ENCODE peak calls at places on chromosomes 3 and 15, in eight cellular contexts. W is nephron progenitor cell, Z is upper lobe of right lung, G is GM13976, N is RWPE1, C is ascending aorta, F is PC-3, J is H9. S is an unnamed sample.

GRCh38 chr15:63943829-63944680 is 102.2 kb downstream of the DAPK2 start:
- DNase-seq in G (no peak), N (no peak), Z (no peak), W (no peak), F (no peak), J (peak; percentile 12), C (no peak), S (no peak)

GRCh38 chr3:177419904-177420601 is 222.8 kb upstream of the TBL1XR1 start:
- DNase-seq in W (no peak), C (no peak), J (no peak), Z (no peak), F (no peak), G (peak; percentile 58), N (no peak), S (no peak)

GRCh38 chr3:114506622-114507300 is 212.9 kb downstream of the TIGIT start:
- DNase-seq in G (no peak), F (peak; percentile 28), W (no peak), J (no peak), N (no peak), Z (no peak), C (no peak), S (no peak)

GRCh38 chr3:172103724-172104123 is 64.3 kb downstream of the FNDC3B start:
- DNase-seq in F (no peak), G (no peak), Z (no peak), J (no peak), N (peak; percentile 64), W (no peak), C (no peak), S (no peak)

GRCh38 chr3:136186330-136186729 is 9.8 kb downstream of the MSL2 start:
- DNase-seq in G (no peak), N (no peak), Z (no peak), W (no peak), F (peak; percentile 43), J (no peak), C (no peak), S (no peak)

GRCh38 chr3:111072016-111072891 is 638 bp downstream of the NECTIN3 start:
- DNase-seq in F (peak; percentile 26), W (peak; percentile 56), N (peak; percentile 18), J (peak; percentile 42), Z (peak; percentile 74), G (peak; percentile 36), C (no peak), S (no peak)

GRCh38 chr3:133659806-133660205 is 1.9 kb downstream of the TOPBP1 start:
- DNase-seq in N (no peak), C (no peak), Z (no peak), F (no peak), G (no peak), J (no peak), W (no peak), S (no peak)

GRCh38 chr15:45378149-45378912 is at the start of gene GATM:
- DNase-seq in Z (peak; percentile 83), J (peak; percentile 79), W (peak; percentile 79), F (peak; percentile 75), G (peak; percentile 95), C (peak; percentile 43), N (peak; percentile 82), S (peak; percentile 46)

GRCh38 chr3:6717026-6717943 is 143.6 kb upstream of the GRM7 start:
- DNase-seq in G (peak; percentile 31), F (no peak), Z (no peak), W (no peak), J (no peak), C (no peak), N (no peak), S (no peak)

GRCh38 chr3:156604064-156604641 is 49.2 kb upstream of the SSR3 start:
- DNase-seq in N (no peak), Z (no peak), F (no peak), G (no peak), C (no peak), J (no peak), W (no peak), S (no peak)

GRCh38 chr15:39084683-39085530 is 496.0 kb upstream of the THBS1 start:
- DNase-seq in N (no peak), Z (no peak), C (no peak), J (no peak), F (no peak), G (no peak), W (no peak), S (no peak)

GRCh38 chr3:47961815-47962606 is 54.2 kb downstream of the MAP4 start:
- DNase-seq in F (peak; percentile 14), J (no peak), G (no peak), C (no peak), N (peak; percentile 19), W (no peak), Z (no peak), S (no peak)

GRCh38 chr3:32226875-32227500 is 11.5 kb upstream of the CMTM8 start:
- DNase-seq in J (no peak), N (peak; percentile 68), W (no peak), F (peak; percentile 90), G (no peak), Z (no peak), C (no peak), S (no peak)

GRCh38 chr15:78666010-78666409 is 25.0 kb upstream of the CHRNB4 start:
- DNase-seq in W (no peak), N (no peak), G (no peak), F (no peak), J (no peak), C (no peak), Z (no peak), S (no peak)

GRCh38 chr15:99053380-99054024 is 45.9 kb upstream of the PGPEP1L start:
- DNase-seq in W (no peak), J (no peak), G (no peak), Z (no peak), F (no peak), N (no peak), C (no peak), S (no peak)

GRCh38 chr3:126837773-126838172 is 133.7 kb downstream of the CHCHD6 start:
- DNase-seq in N (no peak), Z (no peak), J (no peak), G (no peak), F (no peak), C (no peak), W (no peak), S (no peak)

GRCh38 chr15:36617529-36618196 is 38.2 kb downstream of the CDIN1 start:
- DNase-seq in Z (no peak), J (no peak), G (peak; percentile 61), F (no peak), W (no peak), N (no peak), C (no peak), S (no peak)

GRCh38 chr15:74405823-74406222 is 27.9 kb downstream of the SEMA7A start:
- DNase-seq in Z (no peak), F (no peak), W (no peak), G (no peak), C (no peak), J (no peak), N (no peak), S (no peak)

GRCh38 chr3:147613710-147614109 is 204.5 kb downstream of the ZIC1 start:
- DNase-seq in G (no peak), Z (no peak), N (no peak), C (no peak), J (no peak), F (no peak), W (no peak), S (no peak)

GRCh38 chr3:114019486-114019885 is 36.8 kb downstream of the CCDC191 start:
- DNase-seq in F (no peak), J (no peak), N (no peak), Z (no peak), W (no peak), G (no peak), C (no peak), S (no peak)

GRCh38 chr3:40718681-40719080 is 193.9 kb downstream of the ZNF621 start:
- DNase-seq in C (no peak), F (no peak), Z (no peak), W (no peak), J (no peak), G (peak; percentile 54), N (no peak), S (no peak)

GRCh38 chr3:40720351-40720750 is 195.6 kb downstream of the ZNF621 start:
- DNase-seq in F (no peak), W (no peak), N (no peak), G (no peak), Z (no peak), J (no peak), C (no peak), S (no peak)

GRCh38 chr3:40720863-40721262 is 196.1 kb downstream of the ZNF621 start:
- DNase-seq in G (no peak), J (no peak), N (no peak), W (no peak), C (no peak), F (no peak), Z (no peak), S (no peak)

GRCh38 chr3:40718209-40718608 is 193.4 kb downstream of the ZNF621 start:
- DNase-seq in F (no peak), N (peak; percentile 14), J (no peak), W (no peak), Z (no peak), G (no peak), C (no peak), S (no peak)

GRCh38 chr3:40719660-40720287 is 195.0 kb downstream of the ZNF621 start:
- DNase-seq in W (no peak), C (no peak), F (peak; percentile 67), Z (no peak), G (no peak), N (peak; percentile 32), J (peak; percentile 30), S (no peak)
- TF ChIP-seq CTCF in W (no peak), C (peak; percentile 48), F (peak; percentile 56), Z (peak; percentile 39), G (no peak), N (peak; percentile 51), J (peak; percentile 64), S (no peak)

GRCh38 chr3:196292281-196292923 is 4.9 kb upstream of the PCYT1A start:
- DNase-seq in W (no peak), F (no peak), Z (no peak), J (peak; percentile 50), G (peak; percentile 56), N (no peak), C (no peak), S (no peak)
- TF ChIP-seq CTCF in W (no peak), F (peak; percentile 18), Z (no peak), J (peak; percentile 40), G (no peak), N (no peak), C (no peak), S (no peak)

GRCh38 chr15:30033763-30034162 is 49.0 kb upstream of the GOLGA8J start:
- DNase-seq in W (no peak), N (no peak), J (no peak), Z (no peak), G (no peak), C (no peak), F (no peak), S (no peak)
- TF ChIP-seq CTCF in W (no peak), N (no peak), J (no peak), Z (no peak), G (no peak), C (no peak), F (no peak), S (no peak)

DNA sequence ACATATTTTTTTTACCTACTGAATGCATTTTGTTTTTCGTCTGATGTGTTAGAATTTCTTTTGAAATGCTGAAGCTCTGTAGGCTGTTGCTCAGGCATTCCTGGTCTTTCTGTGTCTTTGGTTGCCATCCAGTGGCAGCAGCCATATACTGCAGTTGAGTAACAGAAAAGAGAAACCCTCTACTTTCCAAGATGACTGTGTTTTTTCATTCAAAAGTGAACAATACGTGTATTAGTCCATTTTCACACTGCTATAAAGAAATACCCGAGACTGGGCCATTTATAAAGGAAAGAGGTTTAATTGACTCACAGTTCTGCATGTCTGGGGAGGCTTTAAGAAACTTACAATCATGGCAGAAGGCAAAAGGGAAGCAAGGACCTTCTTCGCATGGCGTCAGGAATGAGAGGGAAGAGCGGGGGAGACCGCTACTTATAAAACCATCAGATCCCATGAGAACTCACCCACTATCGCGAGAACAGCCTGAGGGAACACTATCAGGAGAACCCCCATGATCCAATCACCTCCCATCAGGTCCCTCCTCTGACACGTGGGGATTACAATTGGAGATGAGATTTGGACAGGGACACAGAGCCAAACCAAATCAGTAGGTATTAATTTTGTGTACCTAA is 4.7 kb upstream of the GOLGA8B start:
- DNase-seq in W (peak; percentile 52), G (peak; percentile 66), F (peak; percentile 80), Z (no peak), N (peak; percentile 67), J (peak; percentile 73), C (no peak), S (no peak)
- TF ChIP-seq CTCF in W (peak; percentile 72), G (peak; percentile 77), F (peak; percentile 91), Z (peak; percentile 81), N (peak; percentile 91), J (peak; percentile 83), C (peak; percentile 84), S (no peak)

S was measured in omental fat pad.